ENCODE peak calls at places on chromosomes 3 and 15, in nine cellular contexts. K is A549, R is K562, A is heart left ventricle, P is body of pancreas, Z is adrenal gland, L is H54, F is uterus, O is spleen. Y is an unnamed sample.

GRCh38 chr15:83516935-83517334 is 69.8 kb downstream of the SH3GL3 start:
- DNase-seq in P (no peak), K (no peak), Z (no peak), O (no peak), F (no peak), L (peak), A (no peak), R (peak), Y (no peak)

GRCh38 chr3:130699765-130700164 is 46.9 kb downstream of the PIK3R4 start:
- DNase-seq in Z (no peak), K (peak), A (no peak), P (no peak), R (peak), L (peak), F (no peak), O (no peak), Y (peak)

GRCh38 chr3:136862953-136863352 is 945 bp downstream of the NCK1 start:
- DNase-seq in K (no peak), P (no peak), O (no peak), Z (no peak), R (no peak), F (no peak), A (no peak), L (no peak), Y (no peak)

GRCh38 chr3:125077864-125078263 is 22.1 kb upstream of the HEG1 start:
- DNase-seq in F (no peak), R (no peak), O (no peak), Z (no peak), K (no peak), A (no peak), L (no peak), P (no peak), Y (no peak)

GRCh38 chr3:35965908-35966307 is 326.6 kb downstream of the ARPP21 start:
- DNase-seq in P (no peak), F (no peak), R (no peak), L (no peak), K (peak), A (no peak), Z (no peak), O (no peak), Y (peak)

GRCh38 chr3:194782767-194783404 is 97.2 kb downstream of the FAM43A start:
- DNase-seq in K (no peak), R (no peak), F (no peak), P (no peak), Z (no peak), A (no peak), O (no peak), L (no peak), Y (no peak)

GRCh38 chr3:52456169-52456799 is 880 bp downstream of the NISCH start:
- DNase-seq in O (peak), A (peak), R (peak), L (no peak), P (no peak), Z (peak), F (peak), K (no peak), Y (peak)

GRCh38 chr3:179750720-179751328 is 98.0 kb downstream of the USP13 start:
- DNase-seq in K (no peak), P (no peak), Z (no peak), A (no peak), R (peak), F (no peak), O (no peak), L (no peak), Y (peak)

GRCh38 chr3:8755097-8755496 is 14.3 kb downstream of the OXTR start:
- DNase-seq in F (no peak), P (no peak), L (no peak), Z (no peak), A (no peak), K (no peak), R (no peak), O (no peak), Y (no peak)

GRCh38 chr15:77867266-77868047 is 210.1 kb downstream of the TBC1D2B start:
- DNase-seq in F (peak), O (peak), Z (no peak), K (no peak), A (no peak), R (no peak), P (no peak), L (no peak), Y (no peak)

GRCh38 chr3:183766107-183766506 is 59.3 kb downstream of the MAP6D1 start:
- DNase-seq in Z (no peak), O (no peak), K (no peak), A (no peak), F (no peak), P (no peak), L (no peak), R (no peak), Y (no peak)

GRCh38 chr15:33392453-33392852 is 81.7 kb downstream of the RYR3 start:
- DNase-seq in R (no peak), O (no peak), L (no peak), P (no peak), A (no peak), Z (no peak), K (no peak), F (no peak), Y (no peak)

GRCh38 chr15:54719325-54719724 is 477.4 kb downstream of the RSL24D1 start:
- DNase-seq in P (no peak), K (no peak), O (no peak), L (no peak), R (no peak), F (no peak), Z (no peak), A (no peak), Y (no peak)

GRCh38 chr3:100954199-100954935 is 38.9 kb downstream of the ABI3BP start:
- DNase-seq in R (no peak), A (no peak), O (no peak), Z (no peak), L (no peak), P (no peak), K (no peak), F (no peak), Y (no peak)

GRCh38 chr3:9253327-9253726 is 3.9 kb upstream of the SRGAP3 start:
- DNase-seq in A (no peak), L (no peak), R (no peak), P (no peak), K (no peak), Z (no peak), O (no peak), F (no peak), Y (no peak)

GRCh38 chr3:150681037-150681436 is 22.7 kb downstream of the ERICH6 start:
- DNase-seq in L (no peak), O (no peak), A (no peak), F (no peak), K (no peak), Z (no peak), P (no peak), R (no peak), Y (no peak)

GRCh38 chr3:38731522-38731921 is 82.0 kb upstream of the SCN5A start:
- DNase-seq in Z (no peak), A (no peak), P (no peak), F (no peak), L (no peak), O (no peak), K (no peak), R (peak), Y (peak)

GRCh38 chr3:126033051-126033745 is 50.7 kb downstream of the SLC41A3 start:
- DNase-seq in A (peak), F (no peak), L (no peak), K (no peak), P (no peak), Z (peak), O (no peak), R (no peak), Y (no peak)

GRCh38 chr3:69807674-69808073 is 68.4 kb downstream of the MITF start:
- DNase-seq in L (no peak), O (no peak), R (no peak), F (no peak), A (no peak), P (no peak), K (no peak), Z (no peak), Y (no peak)

GRCh38 chr3:119240101-119240581 is 537 bp downstream of the B4GALT4 start:
- DNase-seq in P (no peak), K (peak), Z (peak), O (no peak), F (peak), A (peak), L (no peak), R (peak), Y (peak)

GRCh38 chr15:67827561-67828378 is 2.5 kb downstream of the SKOR1 start:
- DNase-seq in P (no peak), Z (no peak), O (peak), R (no peak), F (no peak), A (no peak), L (no peak), K (no peak), Y (no peak)

GRCh38 chr15:40953713-40954074 is 423 bp downstream of the CHAC1 start:
- DNase-seq in F (no peak), K (no peak), L (no peak), P (no peak), R (no peak), O (peak), Z (no peak), A (no peak), Y (no peak)

GRCh38 chr15:40955141-40955903 is 2.1 kb downstream of the CHAC1 start:
- DNase-seq in K (no peak), F (no peak), L (no peak), A (no peak), O (peak), R (no peak), P (no peak), Z (no peak), Y (no peak)

GRCh38 chr15:40951764-40952163 is 1.5 kb upstream of the CHAC1 start:
- DNase-seq in Z (no peak), K (no peak), A (no peak), L (no peak), R (no peak), O (no peak), F (no peak), P (no peak), Y (no peak)

GRCh38 chr15:40952301-40952900 is 870 bp upstream of the CHAC1 start:
- DNase-seq in L (no peak), A (no peak), Z (no peak), K (no peak), O (peak), P (no peak), F (no peak), R (no peak), Y (peak)

DNA sequence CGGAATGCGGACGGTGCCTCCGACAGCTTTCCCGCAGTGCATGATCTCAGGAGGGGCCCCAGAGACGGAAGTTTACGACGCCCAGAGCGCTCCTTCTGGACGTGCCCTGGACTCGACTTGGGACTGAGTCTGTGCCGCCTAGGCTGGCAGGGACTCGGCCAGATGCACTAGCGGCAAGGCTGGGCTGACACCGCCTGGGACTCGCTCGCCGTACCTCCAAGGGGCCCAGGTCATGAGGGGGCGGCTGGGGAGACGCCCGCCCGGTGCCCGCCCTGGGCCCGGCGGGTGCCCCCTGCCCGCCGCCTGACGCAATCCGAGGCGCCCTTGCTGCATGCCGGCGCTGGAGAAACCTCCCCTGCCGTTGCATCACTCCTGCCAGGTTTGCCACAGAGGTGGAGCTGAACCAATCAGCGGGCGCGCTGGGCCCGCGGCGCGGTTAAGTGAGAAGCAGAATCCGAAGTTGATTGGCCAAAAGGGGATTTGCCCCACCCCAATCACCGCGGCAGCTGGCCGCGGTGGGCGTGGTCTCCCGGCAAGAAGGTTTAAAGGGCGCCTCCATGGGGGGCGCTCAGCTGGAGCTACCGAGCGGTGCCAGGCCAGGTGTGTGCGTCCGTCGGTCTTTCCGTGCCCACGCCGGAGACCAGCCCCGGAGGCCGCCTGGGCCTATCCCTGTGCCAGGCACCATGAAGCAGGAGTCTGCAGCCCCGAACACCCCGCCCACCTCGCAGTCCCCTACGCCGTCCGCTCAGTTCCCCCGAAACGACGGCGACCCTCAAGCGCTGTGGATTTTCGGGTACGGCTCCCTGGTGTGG is at the start of gene CHAC1:
- DNase-seq in Z (peak), O (peak), F (peak), P (peak), R (peak), A (peak), K (peak), L (peak), Y (peak)
- TF ChIP-seq POLR2A in Z (peak), O (no peak), F (no peak), P (peak), R (peak), A (peak), K (no peak), L (peak), Y (peak)

DNA sequence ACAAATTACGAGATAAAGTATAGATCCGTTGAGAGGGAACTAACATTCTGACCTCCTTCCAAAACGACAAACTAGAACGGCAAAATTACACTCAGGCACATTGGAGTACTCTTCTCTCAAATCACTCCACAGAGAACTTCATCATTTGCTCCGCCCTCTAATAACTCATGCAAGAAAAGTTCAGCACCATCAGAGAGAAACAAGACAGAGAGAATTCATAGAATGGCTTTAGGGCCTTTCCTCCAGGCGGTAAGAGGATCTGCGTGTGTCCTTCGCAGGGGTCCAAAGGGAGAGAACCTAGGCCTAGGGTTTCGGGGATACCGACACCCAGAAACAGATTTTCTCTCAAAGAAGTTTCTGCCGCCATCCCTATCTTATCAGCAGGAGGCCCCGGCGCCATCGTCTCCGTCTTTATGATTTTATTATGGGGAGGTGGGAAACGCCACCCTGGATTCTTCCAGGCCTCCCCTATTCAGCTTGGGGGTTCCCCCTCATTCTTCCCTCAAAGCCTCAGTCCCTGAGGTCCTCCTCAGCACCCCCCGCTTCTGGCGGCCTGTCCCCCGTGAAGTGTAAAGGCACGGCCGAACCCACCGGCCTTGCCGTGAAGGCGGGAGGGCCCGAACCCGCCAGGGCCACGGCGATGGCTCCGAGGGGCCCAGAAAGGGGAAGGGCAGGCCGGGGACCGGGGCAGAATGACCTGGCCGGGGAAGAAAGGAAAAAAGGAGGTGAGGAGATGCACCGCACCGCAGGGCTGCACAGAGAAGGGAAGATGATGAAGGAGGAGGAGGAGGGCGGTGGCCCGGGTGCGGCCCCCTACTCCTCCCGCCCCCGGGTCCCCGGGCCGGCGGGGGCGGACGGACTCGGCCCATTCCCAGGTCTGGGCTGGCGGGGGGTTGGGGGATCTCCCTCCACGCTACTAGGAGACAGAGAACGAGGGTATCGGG is 762 bp downstream of the UBXN7 start:
- DNase-seq in A (peak), Z (peak), R (peak), K (peak), F (peak), P (peak), O (peak), L (peak), Y (peak)
- TF ChIP-seq POLR2A in A (no peak), Z (peak), R (no peak), K (no peak), F (peak), P (no peak), O (no peak), L (peak), Y (no peak)

DNA sequence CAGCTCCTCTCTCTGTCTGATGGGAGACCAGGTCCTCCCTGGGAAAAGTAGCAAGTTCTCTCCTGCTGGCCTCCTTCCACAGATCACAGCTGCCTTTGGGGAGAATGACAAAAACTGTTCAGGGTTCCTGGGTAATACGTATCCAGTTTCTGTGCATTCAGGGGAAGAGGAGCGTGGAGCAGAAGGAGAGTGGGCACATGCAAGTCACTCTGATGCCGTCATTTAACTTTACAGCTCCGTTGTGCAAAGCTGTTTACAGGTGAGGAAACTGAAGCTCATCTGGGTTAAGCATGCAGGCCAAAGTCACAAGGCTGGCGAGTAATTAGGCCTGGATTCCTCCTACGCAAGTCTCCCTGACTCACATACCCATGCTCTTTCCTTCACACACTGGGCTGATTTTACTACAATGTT is 7.5 kb upstream of the TM4SF1 start:
- DNase-seq in L (no peak), Z (no peak), R (no peak), F (peak), A (no peak), K (no peak), O (no peak), P (no peak), Y (no peak)
- TF ChIP-seq POLR2A in L (no peak), Z (no peak), R (no peak), F (no peak), A (no peak), K (no peak), O (no peak), P (no peak), Y (no peak)

GRCh38 chr3:167100200-167100599 is 279.9 kb downstream of the ZBBX start:
- DNase-seq in A (no peak), L (no peak), P (no peak), R (no peak), O (no peak), Z (no peak), F (no peak), K (no peak), Y (no peak)
- TF ChIP-seq POLR2A in A (no peak), L (no peak), P (no peak), R (no peak), O (no peak), Z (no peak), F (no peak), K (no peak), Y (no peak)

GRCh38 chr15:43792761-43793493 is 807 bp downstream of the SERF2 start:
- DNase-seq in R (peak), L (no peak), P (peak), K (peak), O (peak), A (peak), Z (peak), F (no peak), Y (peak)
- TF ChIP-seq POLR2A in R (no peak), L (no peak), P (no peak), K (no peak), O (peak), A (no peak), Z (peak), F (no peak), Y (no peak)

GRCh38 chr3:25191703-25192102 is 236.4 kb upstream of the RARB start:
- DNase-seq in F (no peak), A (no peak), P (no peak), O (no peak), Z (no peak), K (no peak), L (no peak), R (no peak), Y (no peak)
- TF ChIP-seq POLR2A in F (no peak), A (no peak), P (no peak), O (no peak), Z (no peak), K (no peak), L (no peak), R (no peak), Y (no peak)

GRCh38 chr15:60565407-60565806 is 86.5 kb upstream of the ICE2 start:
- DNase-seq in A (no peak), F (no peak), Z (no peak), P (no peak), O (no peak), L (no peak), K (no peak), R (no peak), Y (no peak)

GRCh38 chr15:60569596-60569995 is 90.7 kb upstream of the ICE2 start:
- DNase-seq in R (no peak), L (no peak), Z (no peak), K (no peak), A (no peak), O (no peak), F (no peak), P (no peak), Y (no peak)

GRCh38 chr15:60568883-60569495 is 90.0 kb upstream of the ICE2 start:
- DNase-seq in L (no peak), R (no peak), P (no peak), F (no peak), Z (no peak), A (no peak), K (no peak), O (no peak), Y (no peak)

GRCh38 chr15:60570936-60571530 is 92.1 kb upstream of the ICE2 start:
- DNase-seq in L (no peak), O (no peak), A (no peak), F (no peak), K (no peak), Z (no peak), R (no peak), P (no peak), Y (no peak)

DNA sequence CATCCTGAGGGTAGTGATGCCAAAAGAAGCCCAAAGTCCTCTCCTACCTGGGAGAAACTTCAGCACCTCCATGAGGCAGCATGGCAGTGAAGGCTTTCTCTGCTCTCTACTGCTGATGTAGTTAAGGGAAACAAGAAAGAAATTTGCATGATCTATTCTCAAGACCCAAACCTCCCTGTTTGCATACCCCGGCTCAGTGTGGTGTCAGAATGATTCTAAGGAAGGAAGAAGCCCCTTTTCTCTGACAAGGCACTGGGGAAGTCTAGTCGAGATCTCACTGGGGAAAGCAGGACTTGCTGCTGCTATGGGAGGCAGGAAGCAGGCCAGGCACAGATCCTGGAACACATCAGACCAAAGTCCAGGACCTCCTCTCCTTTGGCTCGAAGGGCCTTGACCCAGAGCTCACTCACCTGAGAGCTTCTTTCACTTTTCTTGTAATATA is 89.4 kb upstream of the ICE2 start:
- DNase-seq in Z (no peak), P (no peak), K (no peak), F (no peak), R (no peak), A (no peak), L (no peak), O (no peak), Y (no peak)
- TF ChIP-seq POLR2A in Z (no peak), P (no peak), K (no peak), F (no peak), R (no peak), A (no peak), L (no peak), O (no peak), Y (no peak)